ENCODE peak calls at places on chromosomes 16 and 17, in four cellular contexts. M, X, P and H are unnamed samples.

GRCh38 chr17:44786551-44787081 is 27.8 kb downstream of the ADAM11 start:
- DNase-seq in M (no peak), X (no peak), P (no peak), H (no peak)

GRCh38 chr16:89936508-89936907 is 12.0 kb upstream of the DEF8 start:
- DNase-seq in M (no peak), X (no peak), P (no peak), H (no peak)

GRCh38 chr16:85578599-85578948 is 34.5 kb upstream of the GSE1 start:
- DNase-seq in M (no peak), X (no peak), P (no peak), H (no peak)

GRCh38 chr16:15757630-15758251 is 99.1 kb downstream of the MYH11 start:
- DNase-seq in M (peak; percentile 18), X (no peak), P (no peak), H (no peak)

GRCh38 chr16:7351572-7351971 is 18.9 kb downstream of the RBFOX1 start:
- DNase-seq in M (no peak), X (no peak), P (no peak), H (no peak)

GRCh38 chr17:30351730-30352129 is 17.9 kb upstream of the TMIGD1 start:
- DNase-seq in M (no peak), X (no peak), P (no peak), H (no peak)

GRCh38 chr16:58102665-58103427 is 26.3 kb downstream of the CFAP20 start:
- DNase-seq in M (no peak), X (no peak), P (no peak), H (no peak)

GRCh38 chr16:80932725-80933124 is 74.0 kb downstream of the CMC2 start:
- DNase-seq in M (no peak), X (peak; percentile 90), P (peak; percentile 79), H (peak; percentile 89)

GRCh38 chr16:84648595-84649510 is 542 bp downstream of the KLHL36 start:
- DNase-seq in M (peak; percentile 49), X (peak; percentile 44), P (peak; percentile 49), H (peak; percentile 50)

GRCh38 chr16:53787423-53787822 is 83.5 kb downstream of the FTO start:
- DNase-seq in M (no peak), X (no peak), P (no peak), H (no peak)